ENCODE peak calls at places on chromosomes 6 and 20, in seven cellular contexts. X is progenitor cell of endocrine pancreas, H is HFFc6, Z is RWPE1, S is GM12865, T is colonic mucosa, M is B cell. I is an unnamed sample.

GRCh38 chr20:37598101-37598530 is 70.4 kb upstream of the BLCAP start:
- DNase-seq in T (no peak), H (no peak), M (no peak), Z (no peak), X (peak), S (no peak), I (no peak)

GRCh38 chr20:50193169-50193850 is 2.7 kb downstream of the CEBPB start:
- DNase-seq in Z (no peak), X (no peak), S (no peak), T (no peak), H (peak), M (no peak), I (peak)

GRCh38 chr6:82270791-82271392 is 23.3 kb upstream of the IBTK start:
- DNase-seq in T (no peak), Z (peak), X (no peak), H (peak), M (no peak), S (peak), I (no peak)

GRCh38 chr20:4091332-4092135 is 76.2 kb upstream of the RNF24 start:
- DNase-seq in Z (peak), S (peak), H (peak), T (peak), M (no peak), X (peak), I (no peak)

GRCh38 chr6:156029296-156029985 is 573.8 kb upstream of the NOX3 start:
- DNase-seq in M (no peak), Z (no peak), S (no peak), H (no peak), X (no peak), T (no peak), I (no peak)

GRCh38 chr6:166106076-166106686 is 61.5 kb downstream of the TBXT start:
- DNase-seq in M (peak), T (peak), S (peak), X (peak), Z (peak), H (peak), I (no peak)

GRCh38 chr6:135498178-135498841 is 770 bp upstream of the AHI1 start:
- DNase-seq in M (peak), T (peak), S (peak), X (peak), H (peak), Z (peak), I (peak)

GRCh38 chr20:8156603-8157079 is 24.6 kb downstream of the PLCB1 start:
- DNase-seq in X (no peak), Z (no peak), M (no peak), T (no peak), S (peak), H (peak), I (no peak)

GRCh38 chr6:66161546-66162108 is 454.6 kb upstream of the EYS start:
- DNase-seq in X (no peak), H (no peak), S (no peak), Z (no peak), M (no peak), T (no peak), I (no peak)

GRCh38 chr20:5041433-5041832 is 40.1 kb upstream of the SLC23A2 start:
- DNase-seq in H (no peak), M (no peak), X (no peak), T (no peak), Z (no peak), S (no peak), I (no peak)

GRCh38 chr6:1390071-1390804 is 862 bp downstream of the FOXF2 start:
- DNase-seq in T (no peak), X (no peak), S (no peak), H (peak), M (no peak), Z (no peak), I (no peak)

GRCh38 chr6:144278659-144279314 is 6.3 kb upstream of the UTRN start:
- DNase-seq in X (no peak), T (peak), H (no peak), Z (peak), S (no peak), M (no peak), I (no peak)

GRCh38 chr6:31664790-31665500 is at the start of gene GPANK1:
- DNase-seq in Z (peak), M (peak), H (peak), X (peak), S (peak), T (peak), I (peak)
- TF ChIP-seq CTCF in Z (no peak), M (no peak), H (peak), X (peak), S (no peak), T (no peak), I (no peak)

DNA sequence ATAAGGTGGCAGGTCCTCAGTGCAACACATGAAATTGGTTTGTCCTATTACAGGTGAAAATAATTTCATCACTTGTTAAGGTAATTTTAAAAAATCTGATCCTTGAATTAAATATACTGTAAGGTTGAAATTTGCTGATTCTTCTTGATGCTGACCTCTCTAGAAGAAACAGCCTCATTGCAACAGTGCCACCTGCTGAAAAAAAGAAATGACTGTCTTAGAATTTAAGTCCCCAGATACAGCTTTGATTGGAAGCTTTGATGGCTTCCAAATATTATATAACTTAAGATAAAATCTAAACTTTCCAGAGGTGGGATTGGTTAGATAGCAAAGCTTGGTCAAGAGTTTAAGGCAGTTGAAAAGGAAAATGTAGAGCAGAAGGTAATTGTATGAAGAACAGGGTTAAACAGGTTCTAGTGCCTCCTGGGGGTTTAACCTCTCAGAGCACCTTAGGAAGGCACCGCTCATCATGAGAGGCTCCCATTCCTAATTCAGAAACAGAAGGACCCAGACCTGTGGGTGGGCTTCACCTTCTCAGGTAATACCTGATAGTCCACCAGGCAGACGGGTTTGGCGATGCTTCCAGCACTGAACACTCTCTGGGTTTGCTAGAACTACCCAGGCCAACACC is 401.0 kb downstream of the PAX1 start:
- DNase-seq in M (no peak), X (no peak), T (no peak), H (no peak), Z (peak), S (no peak), I (no peak)
- TF ChIP-seq CTCF in M (no peak), X (peak), T (no peak), H (peak), Z (peak), S (no peak), I (no peak)

GRCh38 chr6:16711551-16712249 is 49.6 kb downstream of the ATXN1 start:
- DNase-seq in Z (no peak), X (no peak), T (no peak), M (no peak), H (no peak), S (peak), I (no peak)
- TF ChIP-seq CTCF in Z (no peak), X (no peak), T (no peak), M (no peak), H (no peak), S (no peak), I (no peak)

DNA sequence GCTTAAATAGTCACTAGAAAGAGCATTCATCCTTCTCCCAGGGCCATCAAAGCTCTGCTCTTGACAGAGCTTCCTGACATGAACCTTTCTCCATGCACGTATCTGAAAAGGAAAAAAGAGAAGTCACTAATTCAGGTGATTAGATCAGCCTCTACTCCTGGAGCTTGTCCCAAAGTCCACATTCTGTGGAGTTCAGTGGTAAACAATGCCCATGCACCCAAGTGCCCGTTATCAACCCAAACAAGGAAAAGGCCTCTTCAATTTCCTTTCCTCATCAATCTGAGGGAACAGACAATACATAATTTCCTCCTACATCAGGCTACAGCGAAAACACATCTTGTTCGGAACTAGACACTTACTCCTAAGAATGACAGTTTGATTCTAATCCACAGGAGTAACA is 129.2 kb upstream of the PCSK2 start:
- DNase-seq in X (no peak), T (no peak), S (no peak), Z (no peak), M (no peak), H (no peak), I (no peak)
- TF ChIP-seq CTCF in X (no peak), T (no peak), S (no peak), Z (no peak), M (no peak), H (no peak), I (no peak)

GRCh38 chr6:4281341-4282293 is 146.2 kb upstream of the ECI2 start:
- DNase-seq in H (no peak), X (peak), Z (peak), S (peak), T (peak), M (peak), I (no peak)
- TF ChIP-seq CTCF in H (no peak), X (peak), Z (peak), S (peak), T (no peak), M (peak), I (no peak)

GRCh38 chr6:137731960-137732616 is 135.0 kb upstream of the TNFAIP3 start:
- DNase-seq in H (peak), Z (peak), M (no peak), S (no peak), T (no peak), X (no peak), I (no peak)

GRCh38 chr6:137728386-137729349 is 138.4 kb upstream of the TNFAIP3 start:
- DNase-seq in Z (peak), T (no peak), M (no peak), X (no peak), H (peak), S (no peak), I (no peak)

GRCh38 chr6:137731600-137731959 is 135.5 kb upstream of the TNFAIP3 start:
- DNase-seq in X (no peak), S (no peak), H (no peak), M (no peak), T (no peak), Z (no peak), I (no peak)

GRCh38 chr6:137727206-137727605 is 139.9 kb upstream of the TNFAIP3 start:
- DNase-seq in Z (no peak), M (no peak), X (no peak), S (no peak), H (no peak), T (no peak), I (no peak)

GRCh38 chr6:137729866-137730629 is 137.0 kb upstream of the TNFAIP3 start:
- DNase-seq in H (peak), Z (no peak), M (no peak), S (no peak), T (no peak), X (no peak), I (no peak)
- TF ChIP-seq CTCF in H (no peak), Z (no peak), M (no peak), S (no peak), T (no peak), X (no peak), I (no peak)

GRCh38 chr6:21595951-21596378 is 2.4 kb downstream of the SOX4 start:
- DNase-seq in Z (peak), H (no peak), X (no peak), T (peak), M (no peak), S (no peak), I (no peak)

GRCh38 chr6:21595265-21595950 is 1.9 kb downstream of the SOX4 start:
- DNase-seq in M (no peak), T (peak), Z (peak), X (no peak), S (peak), H (no peak), I (no peak)

GRCh38 chr6:21597243-21597682 is 3.7 kb downstream of the SOX4 start:
- DNase-seq in S (no peak), M (no peak), Z (no peak), H (no peak), T (no peak), X (no peak), I (no peak)

GRCh38 chr6:21597706-21598273 is 4.2 kb downstream of the SOX4 start:
- DNase-seq in T (peak), X (no peak), M (no peak), Z (peak), S (peak), H (peak), I (no peak)

GRCh38 chr6:21596379-21597242 is 3.1 kb downstream of the SOX4 start:
- DNase-seq in X (no peak), T (peak), Z (peak), S (peak), M (no peak), H (peak), I (no peak)
- TF ChIP-seq CTCF in X (peak), T (peak), Z (peak), S (peak), M (peak), H (peak), I (peak)

GRCh38 chr6:24910331-24910849 is 25.4 kb downstream of the RIPOR2 start:
- DNase-seq in M (peak), Z (no peak), T (no peak), X (no peak), H (no peak), S (peak), I (no peak)
- TF ChIP-seq CTCF in M (no peak), Z (no peak), T (no peak), X (peak), H (peak), S (peak), I (no peak)

GRCh38 chr6:138520463-138520862 is 21.2 kb upstream of the NHSL1 start:
- DNase-seq in S (peak), T (no peak), M (no peak), Z (peak), X (no peak), H (peak), I (no peak)
- TF ChIP-seq CTCF in S (no peak), T (peak), M (peak), Z (peak), X (peak), H (peak), I (peak)

I was measured in CD14-positive monocyte.